ENCODE peak calls at places on chromosome 7, in seven cellular contexts. L, X, S, V, C, Z and J are unnamed samples. For H3K9me3, the result is how much of the 10 kb centered on the place peaks cover.

GRCh38 chr7:90455163-90456030 is 14.0 kb upstream of the PTTG1IP2 start:
- DNase-seq in L (peak), X (peak), S (peak), V (peak), C (peak), Z (no peak), J (peak)

GRCh38 chr7:150867592-150867991 is 15.3 kb downstream of the AOC1 start:
- DNase-seq in L (no peak), X (no peak), S (no peak), V (no peak), C (no peak), Z (no peak), J (no peak)

GRCh38 chr7:749121-749520 is 22.0 kb upstream of the PRKAR1B start:
- DNase-seq in L (no peak), X (peak), S (no peak), V (no peak), C (no peak), Z (peak), J (no peak)

GRCh38 chr7:105256621-105257283 is 132.0 kb downstream of the SRPK2 start:
- DNase-seq in L (no peak), X (no peak), S (no peak), V (no peak), C (no peak), Z (no peak), J (no peak)

GRCh38 chr7:45930967-45931366 is 9.9 kb upstream of the IGFBP3 start:
- DNase-seq in L (no peak), X (no peak), S (no peak), V (no peak), C (no peak), Z (no peak), J (no peak)

GRCh38 chr7:10571759-10572158 is 401.9 kb upstream of the PHF14 start:
- DNase-seq in L (no peak), X (no peak), S (no peak), V (no peak), C (no peak), Z (no peak), J (no peak)

GRCh38 chr7:126780993-126781392 is 471.7 kb downstream of the GRM8 start:
- DNase-seq in L (no peak), X (no peak), S (peak), V (no peak), C (no peak), Z (no peak), J (no peak)

GRCh38 chr7:134532155-134533089 is 5.1 kb downstream of the AKR1B10 start:
- DNase-seq in L (no peak), X (no peak), S (no peak), V (no peak), C (no peak), Z (peak), J (no peak)

GRCh38 chr7:54076619-54077018 is 465.6 kb upstream of the VSTM2A start:
- DNase-seq in L (no peak), X (no peak), S (no peak), V (no peak), C (no peak), Z (no peak), J (no peak)

GRCh38 chr7:927031-927671 is 27.3 kb downstream of the ADAP1 start:
- DNase-seq in L (no peak), X (no peak), S (no peak), V (no peak), C (no peak), Z (peak), J (no peak)

GRCh38 chr7:107201795-107202450 is 33.1 kb downstream of the HBP1 start:
- DNase-seq in L (peak), X (peak), S (peak), V (peak), C (peak), Z (peak), J (no peak)

GRCh38 chr7:75738604-75738974 is at the start of gene HIP1:
- DNase-seq in L (no peak), X (no peak), S (no peak), V (no peak), C (no peak), Z (no peak), J (no peak)

GRCh38 chr7:126411032-126411820 is 841.5 kb downstream of the GRM8 start:
- DNase-seq in L (no peak), X (no peak), S (peak), V (no peak), C (no peak), Z (no peak), J (no peak)

GRCh38 chr7:92735707-92736106 is 100.7 kb downstream of the CDK6 start:
- DNase-seq in L (no peak), X (no peak), S (no peak), V (no peak), C (no peak), Z (no peak), J (no peak)

GRCh38 chr7:14207154-14207553 is 217.7 kb upstream of the ETV1 start:
- DNase-seq in L (no peak), X (no peak), S (no peak), V (no peak), C (no peak), Z (no peak), J (no peak)

GRCh38 chr7:151174246-151175046 is 7.0 kb upstream of the GBX1 start:
- DNase-seq in L (no peak), X (no peak), S (no peak), V (no peak), C (no peak), Z (peak), J (no peak)

GRCh38 chr7:106426803-106427202 is 142.0 kb upstream of the NAMPT start:
- DNase-seq in L (no peak), X (no peak), S (no peak), V (no peak), C (no peak), Z (no peak), J (no peak)

GRCh38 chr7:156836443-156836842 is 56.5 kb downstream of the LMBR1 start:
- DNase-seq in L (no peak), X (no peak), S (no peak), V (no peak), C (no peak), Z (no peak), J (no peak)

GRCh38 chr7:1981878-1982230 is 250.9 kb downstream of the MAD1L1 start:
- DNase-seq in L (no peak), X (no peak), S (no peak), V (no peak), C (no peak), Z (no peak), J (no peak)

GRCh38 chr7:19442016-19442785 is 266.6 kb downstream of the POLR1F start:
- DNase-seq in L (peak), X (no peak), S (no peak), V (peak), C (peak), Z (no peak), J (peak)

GRCh38 chr7:151247611-151248176 is 800 bp downstream of the SMARCD3 start:
- DNase-seq in L (peak), X (no peak), S (no peak), V (no peak), C (no peak), Z (peak), J (no peak)

GRCh38 chr7:2631924-2632716 is at the start of gene TTYH3:
- DNase-seq in L (peak), X (no peak), S (no peak), V (no peak), C (no peak), Z (peak), J (no peak)

GRCh38 chr7:24756989-24757798 is at the start of gene GSDME:
- DNase-seq in L (peak), X (peak), S (peak), V (no peak), C (peak), Z (peak), J (peak)

GRCh38 chr7:64183827-64184372 is 23.1 kb upstream of the ZNF735 start:
- DNase-seq in L (no peak), X (no peak), S (no peak), V (no peak), C (no peak), Z (no peak), J (no peak)
- H3K9me3 ChIP-seq in L (under half), X (under half), S (under half), V (under half), C (under half), Z (under half), J (half or more)

GRCh38 chr7:23470290-23471089 is at the start of gene IGF2BP3:
- DNase-seq in L (peak), X (no peak), S (peak), V (peak), C (peak), Z (peak), J (peak)
- TF ChIP-seq CTCF in L (no peak), X (no peak), S (no peak), V (no peak), C (no peak), Z (no peak), J (no peak)

DNA sequence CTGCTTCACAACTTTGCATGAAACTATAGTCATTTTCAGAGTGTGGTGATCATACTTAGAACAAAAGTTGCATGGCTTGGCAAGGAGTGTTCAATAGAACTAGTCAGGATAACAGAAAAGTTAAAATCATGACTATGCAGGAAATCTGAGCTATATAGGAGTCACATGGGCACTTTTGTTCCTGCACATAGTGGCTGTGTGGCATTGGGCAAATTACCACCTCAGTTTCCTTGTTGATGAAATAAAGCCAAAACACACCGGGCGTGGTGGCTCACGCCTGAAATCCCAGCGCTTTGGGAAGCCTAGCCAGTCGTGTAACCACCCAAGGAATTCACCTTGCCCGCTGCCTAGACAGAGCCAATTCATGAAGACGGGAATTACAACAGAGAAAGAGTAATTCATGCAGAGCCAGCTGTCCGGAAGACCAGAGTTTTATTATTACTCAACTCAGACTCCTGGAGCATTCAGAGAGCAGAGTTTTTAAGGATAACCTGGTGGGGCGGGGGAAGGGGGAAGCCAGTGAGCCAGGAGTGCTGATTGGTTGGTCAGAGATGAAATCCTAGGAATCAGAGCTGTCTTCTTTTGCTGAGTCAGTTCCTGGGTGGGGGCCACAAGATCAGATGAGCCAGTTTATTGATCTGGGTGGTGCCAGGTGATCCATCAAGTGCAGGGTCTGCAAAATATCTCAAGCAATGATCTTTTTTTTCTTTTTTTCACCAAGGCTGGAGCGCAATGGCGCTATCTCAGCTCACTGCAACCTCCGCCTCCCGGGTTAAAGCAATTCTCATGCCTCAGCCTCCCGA is 6.4 kb upstream of the MKRN1 start:
- DNase-seq in L (no peak), X (peak), S (no peak), V (no peak), C (no peak), Z (no peak), J (no peak)
- H3K27ac ChIP-seq in L (peak), X (no peak), S (no peak), V (no peak), C (no peak), Z (no peak), J (no peak)

GRCh38 chr7:153457796-153458195 is 594.4 kb upstream of the DPP6 start:
- DNase-seq in L (no peak), X (no peak), S (no peak), V (no peak), C (no peak), Z (no peak), J (no peak)
- H3K9me3 ChIP-seq in L (under half), X (under half), S (under half), V (under half), C (under half), Z (under half), J (under half)